ENCODE peak calls at places on chromosomes 6 and 20, in four cellular contexts. V is left lung, H is OCI-LY7, R is GM23338. N is an unnamed sample.

GRCh38 chr6:34115396-34116314 is 30.2 kb downstream of the GRM4 start:
- DNase-seq in V (no peak), H (peak; percentile 43), R (peak; percentile 83), N (no peak)

GRCh38 chr20:50303573-50304500 is 113.2 kb downstream of the CEBPB start:
- DNase-seq in V (peak; percentile 74), H (no peak), R (no peak), N (no peak)

GRCh38 chr6:42251500-42251899 is 33.8 kb upstream of the MRPS10 start:
- DNase-seq in V (no peak), H (no peak), R (no peak), N (no peak)

GRCh38 chr6:75377386-75377785 is 92.8 kb upstream of the TMEM30A start:
- DNase-seq in V (no peak), H (no peak), R (peak; percentile 42), N (no peak)

GRCh38 chr6:131787955-131788712 is 19.7 kb upstream of the ENPP1 start:
- DNase-seq in V (no peak), H (no peak), R (peak; percentile 17), N (no peak)

GRCh38 chr20:48153523-48153922 is 368.2 kb upstream of the SULF2 start:
- DNase-seq in V (no peak), H (peak; percentile 27), R (peak; percentile 17), N (no peak)

GRCh38 chr6:32108094-32108627 is 977 bp downstream of the TNXB start:
- DNase-seq in V (no peak), H (no peak), R (peak; percentile 56), N (no peak)

GRCh38 chr6:46893648-46894047 is 28.1 kb downstream of the ADGRF5 start:
- DNase-seq in V (no peak), H (no peak), R (no peak), N (no peak)

GRCh38 chr6:53734473-53735299 is 60.1 kb upstream of the LRRC1 start:
- DNase-seq in V (peak; percentile 34), H (peak; percentile 8), R (peak; percentile 80), N (no peak)

GRCh38 chr6:108948252-108948651 is 100.0 kb downstream of the ARMC2 start:
- DNase-seq in V (peak; percentile 51), H (no peak), R (no peak), N (no peak)

GRCh38 chr20:62764156-62764935 is 31.9 kb upstream of the MRGBP start:
- DNase-seq in V (peak; percentile 76), H (no peak), R (no peak), N (no peak)

GRCh38 chr6:78465042-78465634 is 402.2 kb upstream of the IRAK1BP1 start:
- DNase-seq in V (no peak), H (no peak), R (no peak), N (no peak)

GRCh38 chr20:47956261-47956995 is 171.1 kb upstream of the SULF2 start:
- DNase-seq in V (no peak), H (no peak), R (no peak), N (no peak)

GRCh38 chr6:1613631-1614447 is 4.1 kb downstream of the FOXC1 start:
- DNase-seq in V (peak; percentile 83), H (no peak), R (peak; percentile 90), N (no peak)

GRCh38 chr6:2127484-2127911 is 117.9 kb downstream of the GMDS start:
- DNase-seq in V (peak; percentile 67), H (no peak), R (no peak), N (no peak)

GRCh38 chr6:151494235-151494950 is 576 bp downstream of the CCDC170 start:
- DNase-seq in V (peak; percentile 85), H (peak; percentile 8), R (peak; percentile 57), N (no peak)

GRCh38 chr6:108068618-108069017 is 5.9 kb downstream of the OSTM1 start:
- DNase-seq in V (no peak), H (no peak), R (no peak), N (peak; percentile 5)

GRCh38 chr6:134223761-134224445 is 94.0 kb downstream of the SGK1 start:
- DNase-seq in V (no peak), H (no peak), R (no peak), N (no peak)

GRCh38 chr20:20259534-20259933 is 108.4 kb upstream of the INSM1 start:
- DNase-seq in V (no peak), H (no peak), R (no peak), N (no peak)

GRCh38 chr6:43886717-43887339 is 116.8 kb downstream of the VEGFA start:
- DNase-seq in V (peak; percentile 37), H (no peak), R (no peak), N (no peak)

GRCh38 chr20:42701948-42702347 is 487.8 kb downstream of the PTPRT start:
- DNase-seq in V (no peak), H (no peak), R (no peak), N (no peak)

GRCh38 chr20:19419420-19419819 is 207.0 kb downstream of the SLC24A3 start:
- DNase-seq in V (no peak), H (no peak), R (no peak), N (no peak)

GRCh38 chr6:5167501-5167900 is 82.4 kb downstream of the PPP1R3G start:
- DNase-seq in V (no peak), H (no peak), R (no peak), N (no peak)

GRCh38 chr6:105898286-105898685 is 187.8 kb upstream of the PRDM1 start:
- DNase-seq in V (no peak), H (peak; percentile 41), R (no peak), N (no peak)

GRCh38 chr6:75349262-75349984 is 64.8 kb upstream of the TMEM30A start:
- DNase-seq in V (peak; percentile 82), H (no peak), R (peak; percentile 74), N (no peak)

GRCh38 chr6:129607581-129608186 is 102.3 kb downstream of the ARHGAP18 start:
- DNase-seq in V (no peak), H (no peak), R (no peak), N (no peak)

GRCh38 chr6:52389626-52390360 is 27.8 kb downstream of the PAQR8 start:
- DNase-seq in V (peak; percentile 76), H (peak; percentile 24), R (no peak), N (peak; percentile 39)

GRCh38 chr6:117304446-117304845 is 39.1 kb downstream of the VGLL2 start:
- DNase-seq in V (no peak), H (no peak), R (no peak), N (no peak)

GRCh38 chr20:62643521-62644043 is 1.3 kb downstream of the SLCO4A1 start:
- DNase-seq in V (no peak), H (no peak), R (no peak), N (no peak)

DNA sequence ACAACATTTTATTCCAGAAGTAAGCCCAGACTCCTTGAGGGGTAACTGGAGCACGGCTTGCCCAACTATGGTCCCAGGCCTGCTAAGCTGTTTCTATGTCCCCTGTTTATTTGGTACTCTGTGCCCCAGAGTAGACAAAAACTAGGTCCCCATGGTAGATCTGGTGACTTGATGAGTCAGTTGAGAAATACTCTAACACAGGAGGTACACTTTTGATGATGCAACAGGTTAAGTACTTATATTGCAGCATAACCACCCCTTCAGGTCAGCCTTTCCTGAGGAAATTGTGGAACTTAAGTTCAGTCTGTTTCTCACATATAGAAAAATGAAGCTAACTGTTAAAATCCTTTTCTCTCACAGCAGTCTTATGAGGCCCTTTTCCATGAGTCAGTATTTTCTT is 19.6 kb downstream of the TTPAL start:
- DNase-seq in V (no peak), H (no peak), R (no peak), N (no peak)
- H3K27ac ChIP-seq in V (peak overlapping the region; percentile 80), H (no peak overlapping the region), R (no peak overlapping the region), N (no peak overlapping the region)

GRCh38 chr20:24470031-24470781 is 777 bp downstream of the SYNDIG1 start:
- DNase-seq in V (peak; percentile 79), H (no peak), R (peak; percentile 50), N (no peak)
- H3K27ac ChIP-seq in V (no peak overlapping the region), H (no peak overlapping the region), R (no peak overlapping the region), N (no peak overlapping the region)

GRCh38 chr6:26268659-26269402 is 96.2 kb upstream of the BTN3A2 start:
- DNase-seq in V (no peak), H (peak; percentile 45), R (peak; percentile 96), N (no peak)
- H3K27ac ChIP-seq in V (no peak overlapping the region), H (peak overlapping the region; percentile 99), R (peak overlapping the region; percentile 94), N (no peak overlapping the region)

DNA sequence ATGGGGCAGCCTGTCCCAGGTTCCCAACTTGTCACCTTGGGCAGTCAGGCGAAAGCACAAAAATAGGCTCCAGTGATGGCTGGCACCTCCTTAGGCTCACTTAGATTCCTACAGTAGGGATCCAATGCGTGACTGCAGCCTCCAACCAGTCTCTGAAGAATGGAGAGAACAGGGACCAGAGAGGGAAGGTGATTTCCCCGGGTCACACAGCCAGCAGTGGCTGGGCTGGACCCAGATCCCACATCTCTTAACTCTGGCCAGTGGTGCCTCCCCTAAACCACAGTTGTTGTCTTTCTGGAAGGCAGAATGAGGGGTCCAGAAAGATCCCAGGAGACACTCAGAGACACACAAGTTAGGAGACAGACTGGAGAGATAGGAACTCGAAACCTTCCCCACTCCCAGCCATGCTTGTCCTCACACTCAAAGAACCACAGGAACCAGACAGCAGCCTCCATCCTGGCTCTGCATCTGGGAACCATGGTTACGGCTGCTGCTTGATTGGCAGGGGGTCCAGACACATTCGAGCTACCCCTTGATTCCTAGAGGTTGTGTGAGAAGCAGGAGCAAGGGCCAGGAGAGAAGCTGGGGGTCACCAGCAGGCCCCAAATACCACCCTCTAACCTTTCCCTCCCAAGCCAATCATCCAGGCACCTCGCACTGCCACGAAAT is 33.1 kb upstream of the SIRPA start:
- DNase-seq in V (no peak), H (no peak), R (peak; percentile 19), N (no peak)
- H3K27ac ChIP-seq in V (peak overlapping the region; percentile 8), H (no peak overlapping the region), R (no peak overlapping the region), N (no peak overlapping the region)

N was measured in effector memory CD4-positive, alpha-beta T cell.